ENCODE peak calls at places on chromosome 1, in ten cellular contexts. One of them, this sample, is unnamed.
A peak's percentile ranks its signal among the peaks of the same experiment; 100 is the strongest.

GRCh38 chr1:18463984-18464664 is 16.6 kb upstream of the KLHDC7A start:
- DNase-seq in hypothalamus: no peak
- DNase-seq in stimulated activated CD4-positive, alpha-beta T cell treated with anti-CD3 and anti-CD28 coated beads, Interleukin-1b, Interleukin-23, amount 100 ng/mL, for 24 hours: no peak
- DNase-seq in A673: no peak
- DNase-seq in left lung: no peak
- DNase-seq in astrocyte of the hippocampus: no peak
- DNase-seq in ELR: no peak
- DNase-seq in naive thymus-derived CD8-positive, alpha-beta T cell: no peak
- DNase-seq in CD4-positive, alpha-beta T cell: no peak
- DNase-seq in CD8-positive, alpha-beta T cell: no peak
- DNase-seq in this sample: no peak

GRCh38 chr1:55309053-55309452 is 93.9 kb upstream of the USP24 start:
- DNase-seq in hypothalamus: no peak
- DNase-seq in stimulated activated CD4-positive, alpha-beta T cell treated with anti-CD3 and anti-CD28 coated beads, Interleukin-1b, Interleukin-23, amount 100 ng/mL, for 24 hours: no peak
- DNase-seq in A673: no peak
- DNase-seq in left lung: no peak
- DNase-seq in astrocyte of the hippocampus: no peak
- DNase-seq in ELR: peak; percentile 16
- DNase-seq in naive thymus-derived CD8-positive, alpha-beta T cell: no peak
- DNase-seq in CD4-positive, alpha-beta T cell: no peak
- DNase-seq in CD8-positive, alpha-beta T cell: no peak
- DNase-seq in this sample: no peak

GRCh38 chr1:164830628-164831027 is 271.6 kb downstream of the PBX1 start:
- DNase-seq in hypothalamus: no peak
- DNase-seq in stimulated activated CD4-positive, alpha-beta T cell treated with anti-CD3 and anti-CD28 coated beads, Interleukin-1b, Interleukin-23, amount 100 ng/mL, for 24 hours: no peak
- DNase-seq in A673: no peak
- DNase-seq in left lung: no peak
- DNase-seq in astrocyte of the hippocampus: no peak
- DNase-seq in ELR: no peak
- DNase-seq in naive thymus-derived CD8-positive, alpha-beta T cell: no peak
- DNase-seq in CD4-positive, alpha-beta T cell: no peak
- DNase-seq in CD8-positive, alpha-beta T cell: no peak
- DNase-seq in this sample: no peak

GRCh38 chr1:114154963-114155322 is 1.3 kb upstream of the SYT6 start:
- DNase-seq in hypothalamus: no peak
- DNase-seq in stimulated activated CD4-positive, alpha-beta T cell treated with anti-CD3 and anti-CD28 coated beads, Interleukin-1b, Interleukin-23, amount 100 ng/mL, for 24 hours: no peak
- DNase-seq in A673: peak; percentile 24
- DNase-seq in left lung: no peak
- DNase-seq in astrocyte of the hippocampus: peak; percentile 46
- DNase-seq in ELR: peak; percentile 30
- DNase-seq in naive thymus-derived CD8-positive, alpha-beta T cell: no peak
- DNase-seq in CD4-positive, alpha-beta T cell: no peak
- DNase-seq in CD8-positive, alpha-beta T cell: no peak
- DNase-seq in this sample: no peak

GRCh38 chr1:26306290-26307221 is at the start of gene UBXN11:
- DNase-seq in hypothalamus: peak; percentile 20
- DNase-seq in stimulated activated CD4-positive, alpha-beta T cell treated with anti-CD3 and anti-CD28 coated beads, Interleukin-1b, Interleukin-23, amount 100 ng/mL, for 24 hours: peak; percentile 90
- DNase-seq in A673: peak; percentile 97
- DNase-seq in left lung: peak; percentile 93
- DNase-seq in astrocyte of the hippocampus: peak; percentile 98
- DNase-seq in ELR: peak; percentile 96
- DNase-seq in naive thymus-derived CD8-positive, alpha-beta T cell: peak; percentile 93
- DNase-seq in CD4-positive, alpha-beta T cell: peak; percentile 88
- DNase-seq in CD8-positive, alpha-beta T cell: peak; percentile 87
- DNase-seq in this sample: peak; percentile 95

GRCh38 chr1:28129150-28129549 is 40.7 kb upstream of the EYA3 start:
- DNase-seq in hypothalamus: no peak
- DNase-seq in stimulated activated CD4-positive, alpha-beta T cell treated with anti-CD3 and anti-CD28 coated beads, Interleukin-1b, Interleukin-23, amount 100 ng/mL, for 24 hours: no peak
- DNase-seq in A673: no peak
- DNase-seq in left lung: no peak
- DNase-seq in astrocyte of the hippocampus: peak; percentile 85
- DNase-seq in ELR: peak; percentile 77
- DNase-seq in naive thymus-derived CD8-positive, alpha-beta T cell: no peak
- DNase-seq in CD4-positive, alpha-beta T cell: no peak
- DNase-seq in CD8-positive, alpha-beta T cell: no peak
- DNase-seq in this sample: no peak

GRCh38 chr1:40668769-40669525 is 3.5 kb upstream of the RIMS3 start:
- DNase-seq in hypothalamus: peak; percentile 30
- DNase-seq in stimulated activated CD4-positive, alpha-beta T cell treated with anti-CD3 and anti-CD28 coated beads, Interleukin-1b, Interleukin-23, amount 100 ng/mL, for 24 hours: peak; percentile 77
- DNase-seq in A673: peak; percentile 85
- DNase-seq in left lung: peak; percentile 83
- DNase-seq in astrocyte of the hippocampus: peak; percentile 81
- DNase-seq in ELR: peak; percentile 76
- DNase-seq in naive thymus-derived CD8-positive, alpha-beta T cell: peak; percentile 79
- DNase-seq in CD4-positive, alpha-beta T cell: peak; percentile 77
- DNase-seq in CD8-positive, alpha-beta T cell: peak; percentile 74
- DNase-seq in this sample: peak; percentile 63

GRCh38 chr1:69567847-69568434 is at the start of gene LRRC7:
- DNase-seq in hypothalamus: no peak
- DNase-seq in stimulated activated CD4-positive, alpha-beta T cell treated with anti-CD3 and anti-CD28 coated beads, Interleukin-1b, Interleukin-23, amount 100 ng/mL, for 24 hours: no peak
- DNase-seq in A673: peak; percentile 38
- DNase-seq in left lung: no peak
- DNase-seq in astrocyte of the hippocampus: peak; percentile 67
- DNase-seq in ELR: peak; percentile 1
- DNase-seq in naive thymus-derived CD8-positive, alpha-beta T cell: no peak
- DNase-seq in CD4-positive, alpha-beta T cell: no peak
- DNase-seq in CD8-positive, alpha-beta T cell: no peak
- DNase-seq in this sample: no peak

GRCh38 chr1:19032701-19033515 is 76.4 kb upstream of the IFFO2 start:
- DNase-seq in hypothalamus: no peak
- DNase-seq in stimulated activated CD4-positive, alpha-beta T cell treated with anti-CD3 and anti-CD28 coated beads, Interleukin-1b, Interleukin-23, amount 100 ng/mL, for 24 hours: no peak
- DNase-seq in A673: no peak
- DNase-seq in left lung: no peak
- DNase-seq in astrocyte of the hippocampus: no peak
- DNase-seq in ELR: no peak
- DNase-seq in naive thymus-derived CD8-positive, alpha-beta T cell: no peak
- DNase-seq in CD4-positive, alpha-beta T cell: no peak
- DNase-seq in CD8-positive, alpha-beta T cell: no peak
- DNase-seq in this sample: no peak

GRCh38 chr1:197876894-197877293 is 25.5 kb upstream of the C1orf53 start:
- DNase-seq in hypothalamus: no peak
- DNase-seq in stimulated activated CD4-positive, alpha-beta T cell treated with anti-CD3 and anti-CD28 coated beads, Interleukin-1b, Interleukin-23, amount 100 ng/mL, for 24 hours: no peak
- DNase-seq in A673: no peak
- DNase-seq in left lung: no peak
- DNase-seq in astrocyte of the hippocampus: no peak
- DNase-seq in ELR: no peak
- DNase-seq in naive thymus-derived CD8-positive, alpha-beta T cell: no peak
- DNase-seq in CD4-positive, alpha-beta T cell: no peak
- DNase-seq in CD8-positive, alpha-beta T cell: no peak
- DNase-seq in this sample: no peak

GRCh38 chr1:54153548-54154439 is 994 bp upstream of the CDCP2 start:
- DNase-seq in hypothalamus: no peak
- DNase-seq in stimulated activated CD4-positive, alpha-beta T cell treated with anti-CD3 and anti-CD28 coated beads, Interleukin-1b, Interleukin-23, amount 100 ng/mL, for 24 hours: no peak
- DNase-seq in A673: peak; percentile 77
- DNase-seq in left lung: peak; percentile 55
- DNase-seq in astrocyte of the hippocampus: peak; percentile 70
- DNase-seq in ELR: peak; percentile 29
- DNase-seq in naive thymus-derived CD8-positive, alpha-beta T cell: no peak
- DNase-seq in CD4-positive, alpha-beta T cell: no peak
- DNase-seq in CD8-positive, alpha-beta T cell: no peak
- DNase-seq in this sample: no peak

GRCh38 chr1:204566583-204566955 is 50.4 kb downstream of the MDM4 start:
- DNase-seq in hypothalamus: no peak
- DNase-seq in stimulated activated CD4-positive, alpha-beta T cell treated with anti-CD3 and anti-CD28 coated beads, Interleukin-1b, Interleukin-23, amount 100 ng/mL, for 24 hours: no peak
- DNase-seq in A673: no peak
- DNase-seq in left lung: no peak
- DNase-seq in astrocyte of the hippocampus: no peak
- DNase-seq in ELR: no peak
- DNase-seq in naive thymus-derived CD8-positive, alpha-beta T cell: no peak
- DNase-seq in CD4-positive, alpha-beta T cell: no peak
- DNase-seq in CD8-positive, alpha-beta T cell: no peak
- DNase-seq in this sample: no peak

GRCh38 chr1:22895357-22895756 is 77.3 kb downstream of the LACTBL1 start:
- DNase-seq in hypothalamus: no peak
- DNase-seq in stimulated activated CD4-positive, alpha-beta T cell treated with anti-CD3 and anti-CD28 coated beads, Interleukin-1b, Interleukin-23, amount 100 ng/mL, for 24 hours: no peak
- DNase-seq in A673: no peak
- DNase-seq in left lung: no peak
- DNase-seq in astrocyte of the hippocampus: no peak
- DNase-seq in ELR: no peak
- DNase-seq in naive thymus-derived CD8-positive, alpha-beta T cell: no peak
- DNase-seq in CD4-positive, alpha-beta T cell: no peak
- DNase-seq in CD8-positive, alpha-beta T cell: no peak
- DNase-seq in this sample: no peak

GRCh38 chr1:46767649-46768282 is 31.1 kb upstream of the CYP4B1 start:
- DNase-seq in hypothalamus: no peak
- DNase-seq in stimulated activated CD4-positive, alpha-beta T cell treated with anti-CD3 and anti-CD28 coated beads, Interleukin-1b, Interleukin-23, amount 100 ng/mL, for 24 hours: no peak
- DNase-seq in A673: no peak
- DNase-seq in left lung: peak; percentile 77
- DNase-seq in astrocyte of the hippocampus: no peak
- DNase-seq in ELR: no peak
- DNase-seq in naive thymus-derived CD8-positive, alpha-beta T cell: no peak
- DNase-seq in CD4-positive, alpha-beta T cell: no peak
- DNase-seq in CD8-positive, alpha-beta T cell: no peak
- DNase-seq in this sample: no peak

GRCh38 chr1:245679796-245680195 is 525.0 kb downstream of the KIF26B start:
- DNase-seq in hypothalamus: no peak
- DNase-seq in stimulated activated CD4-positive, alpha-beta T cell treated with anti-CD3 and anti-CD28 coated beads, Interleukin-1b, Interleukin-23, amount 100 ng/mL, for 24 hours: no peak
- DNase-seq in A673: no peak
- DNase-seq in left lung: no peak
- DNase-seq in astrocyte of the hippocampus: no peak
- DNase-seq in ELR: no peak
- DNase-seq in naive thymus-derived CD8-positive, alpha-beta T cell: no peak
- DNase-seq in CD4-positive, alpha-beta T cell: no peak
- DNase-seq in CD8-positive, alpha-beta T cell: no peak
- DNase-seq in this sample: no peak

GRCh38 chr1:190847166-190847565 is 369.5 kb upstream of the BRINP3 start:
- DNase-seq in hypothalamus: no peak
- DNase-seq in stimulated activated CD4-positive, alpha-beta T cell treated with anti-CD3 and anti-CD28 coated beads, Interleukin-1b, Interleukin-23, amount 100 ng/mL, for 24 hours: no peak
- DNase-seq in A673: no peak
- DNase-seq in left lung: no peak
- DNase-seq in astrocyte of the hippocampus: no peak
- DNase-seq in ELR: no peak
- DNase-seq in naive thymus-derived CD8-positive, alpha-beta T cell: no peak
- DNase-seq in CD4-positive, alpha-beta T cell: no peak
- DNase-seq in CD8-positive, alpha-beta T cell: no peak
- DNase-seq in this sample: no peak

GRCh38 chr1:34858901-34859441 is 578 bp downstream of the SMIM12 start:
- DNase-seq in hypothalamus: no peak
- DNase-seq in stimulated activated CD4-positive, alpha-beta T cell treated with anti-CD3 and anti-CD28 coated beads, Interleukin-1b, Interleukin-23, amount 100 ng/mL, for 24 hours: no peak
- DNase-seq in A673: peak; percentile 10
- DNase-seq in left lung: no peak
- DNase-seq in astrocyte of the hippocampus: peak; percentile 56
- DNase-seq in ELR: peak; percentile 58
- DNase-seq in naive thymus-derived CD8-positive, alpha-beta T cell: peak; percentile 21
- DNase-seq in CD4-positive, alpha-beta T cell: no peak
- DNase-seq in CD8-positive, alpha-beta T cell: no peak
- DNase-seq in this sample: no peak

GRCh38 chr1:229223498-229223897 is 47.4 kb upstream of the RAB4A start:
- DNase-seq in hypothalamus: no peak
- DNase-seq in stimulated activated CD4-positive, alpha-beta T cell treated with anti-CD3 and anti-CD28 coated beads, Interleukin-1b, Interleukin-23, amount 100 ng/mL, for 24 hours: no peak
- DNase-seq in A673: no peak
- DNase-seq in left lung: no peak
- DNase-seq in astrocyte of the hippocampus: peak; percentile 35
- DNase-seq in ELR: no peak
- DNase-seq in naive thymus-derived CD8-positive, alpha-beta T cell: no peak
- DNase-seq in CD4-positive, alpha-beta T cell: no peak
- DNase-seq in CD8-positive, alpha-beta T cell: no peak
- DNase-seq in this sample: no peak

GRCh38 chr1:116574581-116575291 is 3.9 kb upstream of the CD58 start:
- DNase-seq in hypothalamus: no peak
- DNase-seq in stimulated activated CD4-positive, alpha-beta T cell treated with anti-CD3 and anti-CD28 coated beads, Interleukin-1b, Interleukin-23, amount 100 ng/mL, for 24 hours: peak; percentile 41
- DNase-seq in A673: peak; percentile 79
- DNase-seq in left lung: no peak
- DNase-seq in astrocyte of the hippocampus: peak; percentile 86
- DNase-seq in ELR: peak; percentile 77
- DNase-seq in naive thymus-derived CD8-positive, alpha-beta T cell: peak; percentile 37
- DNase-seq in CD4-positive, alpha-beta T cell: peak; percentile 30
- DNase-seq in CD8-positive, alpha-beta T cell: peak; percentile 43
- DNase-seq in this sample: peak; percentile 25

GRCh38 chr1:203084588-203085527 is 954 bp downstream of the MYOG start:
- DNase-seq in hypothalamus: no peak
- DNase-seq in stimulated activated CD4-positive, alpha-beta T cell treated with anti-CD3 and anti-CD28 coated beads, Interleukin-1b, Interleukin-23, amount 100 ng/mL, for 24 hours: peak; percentile 18
- DNase-seq in A673: peak; percentile 34
- DNase-seq in left lung: no peak
- DNase-seq in astrocyte of the hippocampus: no peak
- DNase-seq in ELR: no peak
- DNase-seq in naive thymus-derived CD8-positive, alpha-beta T cell: no peak
- DNase-seq in CD4-positive, alpha-beta T cell: no peak
- DNase-seq in CD8-positive, alpha-beta T cell: no peak
- DNase-seq in this sample: no peak

GRCh38 chr1:229940689-229941088 is 126.3 kb upstream of the GALNT2 start:
- DNase-seq in hypothalamus: no peak
- DNase-seq in stimulated activated CD4-positive, alpha-beta T cell treated with anti-CD3 and anti-CD28 coated beads, Interleukin-1b, Interleukin-23, amount 100 ng/mL, for 24 hours: no peak
- DNase-seq in A673: peak; percentile 89
- DNase-seq in left lung: no peak
- DNase-seq in astrocyte of the hippocampus: peak; percentile 85
- DNase-seq in ELR: no peak
- DNase-seq in naive thymus-derived CD8-positive, alpha-beta T cell: no peak
- DNase-seq in CD4-positive, alpha-beta T cell: no peak
- DNase-seq in CD8-positive, alpha-beta T cell: no peak
- DNase-seq in this sample: no peak

GRCh38 chr1:246782120-246782900 is 58.1 kb downstream of the SCCPDH start:
- DNase-seq in hypothalamus: no peak
- DNase-seq in stimulated activated CD4-positive, alpha-beta T cell treated with anti-CD3 and anti-CD28 coated beads, Interleukin-1b, Interleukin-23, amount 100 ng/mL, for 24 hours: no peak
- DNase-seq in A673: no peak
- DNase-seq in left lung: no peak
- DNase-seq in astrocyte of the hippocampus: peak; percentile 74
- DNase-seq in ELR: peak; percentile 88
- DNase-seq in naive thymus-derived CD8-positive, alpha-beta T cell: no peak
- DNase-seq in CD4-positive, alpha-beta T cell: no peak
- DNase-seq in CD8-positive, alpha-beta T cell: no peak
- DNase-seq in this sample: no peak

GRCh38 chr1:9877962-9878361 is 32.1 kb downstream of the CTNNBIP1 start:
- DNase-seq in hypothalamus: no peak
- DNase-seq in stimulated activated CD4-positive, alpha-beta T cell treated with anti-CD3 and anti-CD28 coated beads, Interleukin-1b, Interleukin-23, amount 100 ng/mL, for 24 hours: no peak
- DNase-seq in A673: no peak
- DNase-seq in left lung: no peak
- DNase-seq in astrocyte of the hippocampus: no peak
- DNase-seq in ELR: peak; percentile 14
- DNase-seq in naive thymus-derived CD8-positive, alpha-beta T cell: no peak
- DNase-seq in CD4-positive, alpha-beta T cell: no peak
- DNase-seq in CD8-positive, alpha-beta T cell: no peak
- DNase-seq in this sample: no peak

GRCh38 chr1:85580046-85580411 is 532 bp upstream of the CCN1 start:
- DNase-seq in hypothalamus: no peak
- DNase-seq in stimulated activated CD4-positive, alpha-beta T cell treated with anti-CD3 and anti-CD28 coated beads, Interleukin-1b, Interleukin-23, amount 100 ng/mL, for 24 hours: no peak
- DNase-seq in A673: no peak
- DNase-seq in left lung: no peak
- DNase-seq in astrocyte of the hippocampus: no peak
- DNase-seq in ELR: peak; percentile 84
- DNase-seq in naive thymus-derived CD8-positive, alpha-beta T cell: no peak
- DNase-seq in CD4-positive, alpha-beta T cell: no peak
- DNase-seq in CD8-positive, alpha-beta T cell: no peak
- DNase-seq in this sample: no peak

GRCh38 chr1:151327903-151328674 is 873 bp upstream of the PI4KB start:
- DNase-seq in hypothalamus: no peak
- DNase-seq in stimulated activated CD4-positive, alpha-beta T cell treated with anti-CD3 and anti-CD28 coated beads, Interleukin-1b, Interleukin-23, amount 100 ng/mL, for 24 hours: no peak
- DNase-seq in A673: no peak
- DNase-seq in left lung: peak; percentile 42
- DNase-seq in astrocyte of the hippocampus: no peak
- DNase-seq in ELR: no peak
- DNase-seq in naive thymus-derived CD8-positive, alpha-beta T cell: no peak
- DNase-seq in CD4-positive, alpha-beta T cell: no peak
- DNase-seq in CD8-positive, alpha-beta T cell: no peak
- DNase-seq in this sample: no peak

GRCh38 chr1:61274979-61275378 is 192.6 kb downstream of the NFIA start:
- DNase-seq in hypothalamus: no peak
- DNase-seq in stimulated activated CD4-positive, alpha-beta T cell treated with anti-CD3 and anti-CD28 coated beads, Interleukin-1b, Interleukin-23, amount 100 ng/mL, for 24 hours: no peak
- DNase-seq in A673: no peak
- DNase-seq in left lung: no peak
- DNase-seq in astrocyte of the hippocampus: no peak
- DNase-seq in ELR: no peak
- DNase-seq in naive thymus-derived CD8-positive, alpha-beta T cell: no peak
- DNase-seq in CD4-positive, alpha-beta T cell: no peak
- DNase-seq in CD8-positive, alpha-beta T cell: no peak
- DNase-seq in this sample: no peak

GRCh38 chr1:62407398-62408009 is 29.3 kb upstream of the USP1 start:
- DNase-seq in hypothalamus: no peak
- DNase-seq in stimulated activated CD4-positive, alpha-beta T cell treated with anti-CD3 and anti-CD28 coated beads, Interleukin-1b, Interleukin-23, amount 100 ng/mL, for 24 hours: no peak
- DNase-seq in A673: peak; percentile 73
- DNase-seq in left lung: no peak
- DNase-seq in astrocyte of the hippocampus: peak; percentile 75
- DNase-seq in ELR: peak; percentile 68
- DNase-seq in naive thymus-derived CD8-positive, alpha-beta T cell: peak; percentile 17
- DNase-seq in CD4-positive, alpha-beta T cell: no peak
- DNase-seq in CD8-positive, alpha-beta T cell: no peak
- DNase-seq in this sample: no peak

GRCh38 chr1:9792156-9793042 is 31.4 kb downstream of the CLSTN1 start:
- DNase-seq in hypothalamus: no peak
- DNase-seq in stimulated activated CD4-positive, alpha-beta T cell treated with anti-CD3 and anti-CD28 coated beads, Interleukin-1b, Interleukin-23, amount 100 ng/mL, for 24 hours: no peak
- DNase-seq in A673: peak; percentile 38
- DNase-seq in left lung: no peak
- DNase-seq in astrocyte of the hippocampus: peak; percentile 59
- DNase-seq in ELR: peak; percentile 28
- DNase-seq in naive thymus-derived CD8-positive, alpha-beta T cell: no peak
- DNase-seq in CD4-positive, alpha-beta T cell: no peak
- DNase-seq in CD8-positive, alpha-beta T cell: no peak
- DNase-seq in this sample: no peak